ENCODE peak calls at places on chromosomes 7 and 10, in six cellular contexts. T is left lung; M is CD8-positive, alpha-beta T cell; A is uterus; Y is naive thymus-derived CD4-positive, alpha-beta T cell; G is heart right ventricle. L is an unnamed sample.

GRCh38 chr10:129545257-129545656 is 78.2 kb downstream of the MGMT start:
- DNase-seq in Y (no peak), T (no peak), M (no peak), A (no peak), G (no peak), L (no peak)

GRCh38 chr7:127667017-127667670 is 15.2 kb downstream of the SND1 start:
- DNase-seq in M (no peak), Y (no peak), G (no peak), T (no peak), A (no peak), L (no peak)

GRCh38 chr7:13097508-13097907 is 410.1 kb downstream of the ARL4A start:
- DNase-seq in G (no peak), M (no peak), Y (no peak), A (no peak), T (no peak), L (no peak)

GRCh38 chr10:132434405-132435005 is 37.5 kb downstream of the PWWP2B start:
- DNase-seq in A (no peak), G (peak), Y (peak), M (peak), T (peak), L (no peak)

GRCh38 chr10:85193796-85194195 is 865.4 kb downstream of the CCSER2 start:
- DNase-seq in A (no peak), T (no peak), M (no peak), Y (no peak), G (no peak), L (no peak)

GRCh38 chr10:15725603-15726002 is 5.9 kb upstream of the ITGA8 start:
- DNase-seq in A (peak), G (no peak), M (no peak), T (no peak), Y (no peak), L (no peak)

GRCh38 chr10:123150229-123150985 is 2.5 kb downstream of the HMX2 start:
- DNase-seq in G (no peak), T (no peak), A (no peak), Y (no peak), M (no peak), L (no peak)

GRCh38 chr10:71467569-71468362 is 71.0 kb downstream of the CDH23 start:
- DNase-seq in Y (no peak), A (no peak), G (no peak), T (no peak), M (no peak), L (no peak)

GRCh38 chr7:17304926-17305325 is 6.5 kb downstream of the AHR start:
- DNase-seq in M (no peak), Y (no peak), G (no peak), A (no peak), T (no peak), L (no peak)

GRCh38 chr10:72276421-72277339 is 3.0 kb downstream of the DDIT4 start:
- DNase-seq in T (no peak), G (no peak), Y (no peak), A (no peak), M (no peak), L (no peak)

GRCh38 chr7:44381494-44382220 is 56.3 kb upstream of the CAMK2B start:
- DNase-seq in M (no peak), G (no peak), A (no peak), T (no peak), Y (no peak), L (no peak)

DNA sequence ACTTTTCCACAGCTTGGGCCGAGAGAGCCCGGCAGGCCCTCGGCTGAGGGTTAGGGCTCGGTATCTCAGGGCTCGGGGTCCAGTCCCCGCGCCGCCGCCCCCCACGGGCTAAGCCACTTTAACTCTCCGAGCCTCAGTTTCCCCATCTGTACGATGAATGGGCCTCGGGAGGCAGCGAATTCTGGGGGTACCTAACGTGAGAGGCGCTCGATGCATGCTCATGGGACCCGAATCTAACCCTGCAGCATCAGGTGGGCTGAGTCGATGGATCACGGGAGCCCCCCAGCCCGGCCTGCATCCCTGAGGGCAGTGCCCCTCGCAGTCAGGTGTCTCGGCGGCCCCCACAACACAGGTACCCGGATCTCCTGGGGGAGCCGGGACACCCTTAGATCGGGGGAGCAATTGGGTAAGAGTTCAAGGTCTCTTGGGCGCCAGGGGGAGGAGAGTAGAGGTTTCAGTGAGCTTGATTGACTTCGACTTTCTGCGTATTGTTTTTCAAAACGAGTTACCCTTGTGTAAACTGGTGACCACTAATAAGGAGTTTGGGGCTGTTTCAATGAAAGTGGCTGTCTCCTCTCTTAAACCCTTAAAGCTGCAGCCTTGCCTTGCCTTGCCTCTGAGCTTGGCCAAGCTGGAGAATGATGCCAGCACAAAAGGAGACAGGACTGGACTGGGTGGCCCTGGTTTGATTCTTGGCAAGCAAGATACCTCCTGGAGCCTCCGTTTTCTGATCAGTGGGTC is 631 bp downstream of the POR start:
- DNase-seq in T (peak), A (peak), M (peak), G (peak), Y (peak), L (peak)
- H3K27ac ChIP-seq in T (peak), A (peak), M (peak), G (peak), Y (peak), L (peak)

GRCh38 chr10:88582411-88582805 is 710 bp downstream of the RNLS start:
- DNase-seq in A (no peak), Y (no peak), T (no peak), M (no peak), G (no peak), L (no peak)
- H3K27ac ChIP-seq in A (peak), Y (peak), T (peak), M (no peak), G (peak), L (peak)

DNA sequence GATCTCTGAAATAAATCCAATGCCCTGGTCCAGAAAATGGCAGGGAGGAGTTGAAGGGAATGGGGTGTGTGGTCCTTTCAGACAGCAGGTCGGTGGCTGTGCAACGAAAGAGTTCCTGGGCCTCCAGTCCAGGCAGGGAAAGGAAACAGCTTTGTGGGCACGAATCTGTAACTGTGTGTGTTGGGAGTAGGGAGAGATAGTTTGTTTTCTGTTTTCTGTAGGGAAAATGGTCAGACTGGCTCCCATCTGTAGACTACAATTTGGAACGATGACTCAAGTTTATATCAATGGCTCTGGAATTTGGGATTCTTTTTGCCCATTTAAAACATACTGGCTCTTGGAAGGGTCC is 2.6 kb upstream of the HOXA9 start:
- DNase-seq in A (no peak), M (no peak), Y (no peak), G (no peak), T (no peak), L (no peak)
- H3K27ac ChIP-seq in A (peak), M (no peak), Y (no peak), G (no peak), T (no peak), L (no peak)

DNA sequence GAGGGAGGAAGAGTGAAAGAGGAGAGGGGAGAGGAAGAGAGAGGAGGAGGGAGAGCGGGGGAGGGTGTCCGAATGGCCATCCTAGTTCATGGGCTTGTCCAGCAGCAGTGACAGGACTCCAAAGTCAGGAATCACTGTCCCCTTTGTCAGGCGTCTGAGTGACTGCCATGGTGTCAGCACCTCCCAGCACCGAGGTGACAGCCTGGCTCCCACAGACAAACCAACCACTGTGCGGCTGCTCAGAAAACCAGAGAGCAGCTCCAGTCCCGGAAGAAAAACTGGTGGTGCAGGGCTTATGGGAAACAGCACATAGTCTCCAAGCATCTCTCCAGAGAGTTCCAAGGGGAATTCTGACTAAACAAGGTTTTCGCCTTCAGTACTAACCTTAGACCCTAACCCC is 18.9 kb upstream of the FGFR2 start:
- DNase-seq in G (no peak), M (no peak), A (no peak), T (no peak), Y (no peak), L (peak)
- H3K27ac ChIP-seq in G (no peak), M (no peak), A (no peak), T (no peak), Y (no peak), L (peak)

GRCh38 chr10:121978511-121978910 is 3.5 kb upstream of the NSMCE4A start:
- DNase-seq in A (no peak), M (no peak), G (no peak), Y (no peak), T (peak), L (no peak)

GRCh38 chr10:121990015-121990677 is 1.2 kb downstream of the TACC2 start:
- DNase-seq in T (no peak), G (no peak), A (no peak), Y (no peak), M (no peak), L (no peak)

GRCh38 chr10:121988361-121989324 is at the start of gene TACC2:
- DNase-seq in T (peak), G (no peak), Y (no peak), M (no peak), A (no peak), L (no peak)

GRCh38 chr10:121983828-121984227 is 5.1 kb upstream of the TACC2 start:
- DNase-seq in T (no peak), M (no peak), Y (no peak), G (no peak), A (no peak), L (no peak)

DNA sequence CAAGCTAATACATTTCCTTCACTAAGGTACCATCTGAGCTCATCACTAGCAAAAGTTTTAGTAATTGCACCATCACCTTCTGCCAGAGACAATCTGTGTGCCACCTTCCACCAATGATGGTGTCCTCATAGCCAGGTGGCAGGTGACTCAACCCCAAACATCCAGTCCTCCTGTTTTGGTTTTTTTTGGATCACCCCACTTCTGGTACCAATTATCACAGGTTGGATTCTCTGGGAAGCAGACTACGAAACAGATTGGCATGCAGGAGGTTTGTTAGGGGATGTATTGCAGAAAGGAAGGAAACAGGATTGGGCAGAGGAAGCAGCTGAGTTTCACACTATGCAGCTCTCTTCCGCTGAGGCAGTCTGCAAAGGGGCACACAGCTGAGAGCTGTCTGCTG is 4.5 kb upstream of the TACC2 start:
- DNase-seq in G (no peak), A (no peak), Y (no peak), T (no peak), M (no peak), L (no peak)
- H3K27ac ChIP-seq in G (no peak), A (no peak), Y (no peak), T (no peak), M (no peak), L (no peak)

DNA sequence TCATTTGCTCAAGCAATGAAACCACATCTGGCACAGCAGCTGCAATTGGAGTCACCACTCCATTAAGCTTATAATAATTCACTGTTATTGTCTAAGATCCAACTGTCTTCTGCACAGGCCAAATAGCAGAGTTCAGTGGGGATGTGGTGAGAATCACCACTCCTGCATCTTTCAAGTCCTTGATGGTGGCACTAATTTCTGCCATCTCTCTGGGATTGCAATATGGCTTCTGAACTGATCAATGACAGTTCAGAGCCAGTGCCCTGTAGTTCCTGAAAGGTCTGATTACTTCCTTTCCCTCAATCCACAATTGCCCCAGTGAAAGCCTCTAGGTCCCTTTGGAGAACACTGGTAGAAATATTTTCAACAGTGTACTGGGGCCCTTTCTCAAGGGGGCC is 6.4 kb downstream of the IGFBP1 start:
- DNase-seq in G (no peak), M (no peak), A (no peak), Y (no peak), T (no peak), L (no peak)
- H3K27ac ChIP-seq in G (no peak), M (no peak), A (no peak), Y (no peak), T (no peak), L (no peak)

DNA sequence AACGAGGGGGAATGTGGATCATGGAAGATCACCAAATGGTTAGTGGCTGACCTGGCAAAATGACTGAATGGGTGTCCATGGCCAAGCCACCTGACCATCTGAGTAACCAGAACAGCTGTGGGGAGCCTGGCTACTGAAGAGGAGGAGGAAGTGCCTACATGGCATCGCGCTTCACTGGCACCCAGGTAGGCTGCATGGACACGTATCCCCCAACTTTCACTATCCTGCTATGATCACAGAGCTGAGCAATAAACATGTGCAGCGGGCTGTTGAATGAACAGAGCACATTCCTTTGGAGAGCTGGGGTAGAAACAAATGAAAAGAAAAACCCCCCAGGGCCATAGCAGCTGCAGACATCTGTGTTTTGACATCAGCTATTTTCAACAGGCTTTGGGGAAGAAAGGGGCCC is 6.5 kb downstream of the AKR1B1 start:
- DNase-seq in G (no peak), A (no peak), T (no peak), M (no peak), Y (no peak), L (no peak)
- H3K27ac ChIP-seq in G (peak), A (no peak), T (no peak), M (no peak), Y (no peak), L (no peak)

GRCh38 chr10:17239276-17239660 is 11.2 kb downstream of the VIM start:
- DNase-seq in Y (no peak), T (no peak), A (no peak), G (no peak), M (no peak), L (no peak)

GRCh38 chr10:17238445-17239275 is 10.6 kb downstream of the VIM start:
- DNase-seq in G (no peak), M (no peak), A (no peak), T (no peak), Y (no peak), L (no peak)

GRCh38 chr10:17236468-17236886 is 8.4 kb downstream of the VIM start:
- DNase-seq in Y (no peak), M (no peak), G (no peak), A (no peak), T (no peak), L (no peak)

GRCh38 chr10:17237163-17237562 is 9.1 kb downstream of the VIM start:
- DNase-seq in M (no peak), A (no peak), Y (no peak), T (no peak), G (no peak), L (no peak)

DNA sequence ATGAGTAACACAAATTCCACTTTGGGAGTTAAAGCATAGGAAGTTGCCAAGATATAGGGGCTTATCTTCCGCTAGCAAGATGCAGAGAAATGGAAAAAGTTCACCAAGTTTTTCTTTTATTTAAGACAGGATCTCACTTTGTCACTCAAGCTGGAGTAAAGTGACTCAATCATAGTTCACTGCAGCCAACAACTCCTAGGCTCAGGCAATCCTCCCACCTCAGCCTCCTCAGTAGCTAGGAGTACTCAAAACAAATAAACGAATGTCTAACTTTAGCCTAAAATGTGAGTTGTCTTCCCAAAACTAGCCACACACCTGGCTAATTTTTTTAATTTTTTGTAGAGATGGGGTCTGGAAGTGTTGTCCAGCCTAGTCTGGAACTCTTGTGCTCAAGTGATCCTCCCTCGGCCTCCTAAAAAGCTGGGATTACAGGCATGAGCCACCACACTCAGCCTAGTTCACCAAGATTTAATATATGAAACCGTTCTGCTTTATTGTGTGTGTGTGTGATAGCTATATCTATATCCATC is 9.9 kb downstream of the VIM start:
- DNase-seq in A (no peak), T (no peak), G (no peak), Y (no peak), M (no peak), L (no peak)
- H3K27ac ChIP-seq in A (no peak), T (no peak), G (no peak), Y (peak), M (no peak), L (no peak)

DNA sequence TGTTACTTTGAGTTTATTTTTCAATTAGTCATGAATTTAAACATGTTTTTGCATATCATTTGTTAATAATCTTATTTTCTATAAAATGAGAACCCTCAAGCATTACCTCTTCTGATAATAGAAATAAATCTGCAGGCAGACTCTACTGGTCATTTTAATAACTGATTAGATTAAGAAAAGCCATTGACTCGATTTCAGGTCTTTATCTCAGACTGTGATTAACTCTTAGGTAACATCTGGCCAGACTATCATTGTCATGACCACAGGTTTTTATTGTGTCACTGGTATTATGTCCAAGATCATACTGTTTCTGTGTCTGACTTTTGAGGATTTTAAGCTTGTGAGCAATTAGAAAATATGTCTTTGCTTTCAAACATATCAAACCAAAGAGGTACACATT is 83.6 kb upstream of the SLC13A1 start:
- DNase-seq in M (no peak), T (no peak), Y (no peak), A (no peak), G (no peak), L (no peak)
- H3K27ac ChIP-seq in M (no peak), T (no peak), Y (no peak), A (no peak), G (no peak), L (no peak)